ENCODE peak calls at places on chromosomes 2 and 18, in nine cellular contexts. P is GM23338, Z is HCT116, K is hepatocyte, W is OCI-LY7, X is GM23248, I is neural progenitor cell, Q is PC-3, Y is MM.1S. U is an unnamed sample.

GRCh38 chr2:162002623-162003200 is 71.3 kb downstream of the DPP4 start:
- DNase-seq in P (peak), Z (no peak), K (no peak), W (no peak), X (no peak), I (peak), Q (no peak), Y (no peak), U (no peak)

GRCh38 chr2:207676827-207677354 is 34.5 kb upstream of the CCNYL1 start:
- DNase-seq in P (no peak), Z (no peak), K (peak), W (no peak), X (peak), I (no peak), Q (peak), Y (no peak), U (no peak)

GRCh38 chr2:107325983-107326786 is 440.2 kb upstream of the ST6GAL2 start:
- DNase-seq in P (no peak), Z (no peak), K (no peak), W (no peak), X (peak), I (no peak), Q (no peak), Y (no peak), U (no peak)

GRCh38 chr2:235950473-235950809 is 217.7 kb downstream of the GBX2 start:
- DNase-seq in P (peak), Z (no peak), K (no peak), W (no peak), X (no peak), I (peak), Q (no peak), Y (no peak), U (no peak)

GRCh38 chr2:99821039-99821438 is 321.4 kb downstream of the AFF3 start:
- DNase-seq in P (no peak), Z (peak), K (no peak), W (peak), X (no peak), I (no peak), Q (peak), Y (no peak), U (no peak)

GRCh38 chr2:74814102-74814501 is 19.8 kb upstream of the HK2 start:
- DNase-seq in P (no peak), Z (no peak), K (no peak), W (no peak), X (no peak), I (no peak), Q (no peak), Y (no peak), U (no peak)

GRCh38 chr2:65868177-65868576 is 435.8 kb upstream of the SPRED2 start:
- DNase-seq in P (no peak), Z (no peak), K (peak), W (no peak), X (no peak), I (no peak), Q (no peak), Y (no peak), U (no peak)

GRCh38 chr18:47944972-47945843 is 14.7 kb upstream of the SMAD2 start:
- DNase-seq in P (no peak), Z (no peak), K (peak), W (no peak), X (peak), I (no peak), Q (peak), Y (no peak), U (no peak)

DNA sequence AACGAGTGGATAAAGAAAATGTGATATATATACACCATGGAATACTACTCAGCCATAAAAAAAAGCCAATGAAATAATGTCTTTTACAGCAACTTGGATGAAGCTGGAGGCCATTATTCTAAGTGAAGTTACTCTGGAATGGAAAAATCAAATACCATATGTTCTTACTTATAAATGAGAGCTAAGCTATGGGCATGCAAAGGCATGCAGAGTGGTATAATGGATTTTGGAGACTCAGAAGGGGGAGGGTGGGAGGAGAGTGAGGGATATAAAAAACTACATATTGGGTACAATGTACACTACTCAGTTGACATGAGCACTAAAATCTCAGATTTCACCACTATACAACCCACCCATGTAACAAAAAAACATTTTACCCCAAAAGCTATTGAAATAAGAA is 1.7 kb upstream of the MSGN1 start:
- DNase-seq in P (no peak), Z (no peak), K (no peak), W (no peak), X (no peak), I (no peak), Q (no peak), Y (no peak), U (no peak)
- TF ChIP-seq EZH2phosphoT487 in P (no peak), Z (no peak), K (no peak), W (no peak), X (no peak), I (no peak), Q (no peak), Y (no peak), U (no peak)

GRCh38 chr2:98819350-98819749 is 88.4 kb upstream of the MGAT4A start:
- DNase-seq in P (no peak), Z (no peak), K (no peak), W (no peak), X (no peak), I (no peak), Q (no peak), Y (no peak), U (no peak)
- TF ChIP-seq EZH2phosphoT487 in P (no peak), Z (no peak), K (no peak), W (no peak), X (no peak), I (no peak), Q (no peak), Y (no peak), U (no peak)

GRCh38 chr2:159146930-159147666 is 139.4 kb downstream of the WDSUB1 start:
- DNase-seq in P (no peak), Z (peak), K (no peak), W (no peak), X (no peak), I (no peak), Q (peak), Y (no peak), U (no peak)
- TF ChIP-seq EZH2phosphoT487 in P (no peak), Z (no peak), K (no peak), W (no peak), X (no peak), I (no peak), Q (no peak), Y (no peak), U (no peak)

DNA sequence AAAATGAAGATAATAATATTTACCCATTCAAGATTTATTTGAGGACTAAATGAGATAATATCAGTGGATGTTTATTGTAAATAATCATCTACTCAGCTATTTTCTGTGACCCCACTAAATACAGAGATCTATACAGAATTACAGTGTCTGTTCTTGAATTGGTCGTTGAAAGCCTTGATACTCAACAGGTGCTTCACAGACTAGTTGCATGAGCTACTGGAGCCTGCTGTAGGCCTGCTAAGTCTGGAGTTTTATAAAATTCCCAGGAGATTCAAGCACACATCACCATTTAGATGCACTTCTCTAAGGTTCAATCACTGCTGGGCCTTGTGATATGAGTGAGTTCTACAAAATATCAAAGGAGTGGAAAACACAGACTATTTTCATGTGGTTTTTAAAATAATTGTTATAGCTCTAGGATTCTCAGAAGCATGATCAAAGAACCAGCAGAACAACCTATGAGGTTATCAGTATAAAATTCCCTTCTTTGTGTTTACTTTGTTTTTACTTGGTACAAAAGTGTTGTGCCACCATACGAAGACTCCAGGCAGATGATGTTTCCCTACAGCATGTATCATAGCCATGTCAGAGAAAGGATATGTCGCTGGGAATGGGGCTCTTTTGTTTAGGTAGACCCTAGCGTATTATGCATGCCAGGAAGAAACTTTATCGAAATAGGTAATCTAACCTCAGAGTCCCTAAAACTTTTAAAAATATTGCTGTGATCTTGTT is 7.1 kb downstream of the SULT1C4 start:
- DNase-seq in P (no peak), Z (no peak), K (no peak), W (no peak), X (no peak), I (no peak), Q (no peak), Y (no peak), U (no peak)
- TF ChIP-seq EZH2phosphoT487 in P (no peak), Z (no peak), K (no peak), W (no peak), X (no peak), I (no peak), Q (no peak), Y (no peak), U (no peak)

GRCh38 chr2:121015971-121016485 is 269.0 kb downstream of the TFCP2L1 start:
- DNase-seq in P (no peak), Z (no peak), K (no peak), W (no peak), X (no peak), I (no peak), Q (no peak), Y (no peak), U (no peak)
- TF ChIP-seq EZH2phosphoT487 in P (no peak), Z (no peak), K (no peak), W (no peak), X (no peak), I (no peak), Q (no peak), Y (no peak), U (no peak)

U was measured in SK-N-SH.